ENCODE peak calls at places on chromosomes 6 and 20, in ten cellular contexts. V, O, T, K, U, D, Y, H, W and N are unnamed samples.

GRCh38 chr20:7094438-7094997 is 327.0 kb downstream of the BMP2 start:
- DNase-seq in Y (no peak), O (no peak), W (peak; percentile 0), K (peak; percentile 5), V (no peak), T (no peak), D (peak; percentile 4), H (no peak), U (no peak), N (no peak)

GRCh38 chr6:33983721-33984465 is 162.0 kb downstream of the GRM4 start:
- DNase-seq in D (no peak), O (no peak), H (peak; percentile 23), K (no peak), W (no peak), V (no peak), U (no peak), Y (no peak), T (no peak), N (no peak)

GRCh38 chr6:41088451-41088850 is 15.7 kb downstream of the NFYA start:
- DNase-seq in D (no peak), T (no peak), K (no peak), W (peak; percentile 25), U (no peak), V (no peak), O (no peak), Y (no peak), H (no peak), N (no peak)

GRCh38 chr20:39036851-39037250 is 74.7 kb downstream of the DHX35 start:
- DNase-seq in O (no peak), D (no peak), Y (no peak), W (peak; percentile 81), U (no peak), H (no peak), K (no peak), T (no peak), V (no peak), N (no peak)

GRCh38 chr6:22754111-22754510 is 184.7 kb downstream of the HDGFL1 start:
- DNase-seq in K (no peak), D (no peak), W (peak; percentile 87), T (no peak), H (no peak), Y (no peak), V (no peak), O (no peak), U (no peak), N (no peak)

GRCh38 chr20:41095110-41095969 is 42.0 kb upstream of the PLCG1 start:
- DNase-seq in Y (no peak), U (peak; percentile 48), W (peak; percentile 67), K (peak; percentile 53), D (peak; percentile 18), O (peak; percentile 67), T (peak; percentile 60), V (peak; percentile 37), H (peak; percentile 62), N (no peak)

GRCh38 chr6:117448732-117449131 is 23.0 kb upstream of the ROS1 start:
- DNase-seq in Y (no peak), V (no peak), U (no peak), K (peak; percentile 31), W (peak; percentile 94), H (no peak), O (no peak), T (no peak), D (no peak), N (no peak)

GRCh38 chr6:125792172-125792571 is 1.4 kb downstream of the NCOA7 start:
- DNase-seq in D (no peak), U (no peak), O (no peak), W (no peak), V (no peak), K (no peak), H (no peak), T (no peak), Y (no peak), N (no peak)

GRCh38 chr20:18832801-18833200 is 19.2 kb downstream of the SCP2D1 start:
- DNase-seq in W (no peak), Y (no peak), H (no peak), T (no peak), V (no peak), D (no peak), O (peak; percentile 81), U (no peak), K (no peak), N (no peak)

GRCh38 chr20:18835850-18836249 is 22.3 kb downstream of the SCP2D1 start:
- DNase-seq in V (no peak), W (no peak), O (no peak), D (no peak), K (no peak), H (no peak), Y (no peak), T (no peak), U (no peak), N (no peak)

GRCh38 chr20:18839507-18840247 is 26.1 kb downstream of the SCP2D1 start:
- DNase-seq in D (no peak), Y (no peak), H (no peak), O (no peak), T (no peak), U (no peak), W (no peak), K (no peak), V (no peak), N (no peak)

GRCh38 chr20:18840248-18840645 is 26.7 kb downstream of the SCP2D1 start:
- DNase-seq in U (no peak), D (no peak), W (no peak), H (no peak), O (no peak), T (no peak), Y (no peak), K (no peak), V (no peak), N (no peak)

GRCh38 chr20:18837710-18838109 is 24.1 kb downstream of the SCP2D1 start:
- DNase-seq in W (no peak), Y (no peak), T (no peak), H (peak; percentile 77), D (no peak), V (no peak), U (no peak), K (no peak), O (no peak), N (no peak)
- TF ChIP-seq CTCF in W (no peak), Y (no peak), T (no peak), H (no peak), D (no peak), V (no peak), U (no peak), K (no peak), O (no peak), N (no peak)

DNA sequence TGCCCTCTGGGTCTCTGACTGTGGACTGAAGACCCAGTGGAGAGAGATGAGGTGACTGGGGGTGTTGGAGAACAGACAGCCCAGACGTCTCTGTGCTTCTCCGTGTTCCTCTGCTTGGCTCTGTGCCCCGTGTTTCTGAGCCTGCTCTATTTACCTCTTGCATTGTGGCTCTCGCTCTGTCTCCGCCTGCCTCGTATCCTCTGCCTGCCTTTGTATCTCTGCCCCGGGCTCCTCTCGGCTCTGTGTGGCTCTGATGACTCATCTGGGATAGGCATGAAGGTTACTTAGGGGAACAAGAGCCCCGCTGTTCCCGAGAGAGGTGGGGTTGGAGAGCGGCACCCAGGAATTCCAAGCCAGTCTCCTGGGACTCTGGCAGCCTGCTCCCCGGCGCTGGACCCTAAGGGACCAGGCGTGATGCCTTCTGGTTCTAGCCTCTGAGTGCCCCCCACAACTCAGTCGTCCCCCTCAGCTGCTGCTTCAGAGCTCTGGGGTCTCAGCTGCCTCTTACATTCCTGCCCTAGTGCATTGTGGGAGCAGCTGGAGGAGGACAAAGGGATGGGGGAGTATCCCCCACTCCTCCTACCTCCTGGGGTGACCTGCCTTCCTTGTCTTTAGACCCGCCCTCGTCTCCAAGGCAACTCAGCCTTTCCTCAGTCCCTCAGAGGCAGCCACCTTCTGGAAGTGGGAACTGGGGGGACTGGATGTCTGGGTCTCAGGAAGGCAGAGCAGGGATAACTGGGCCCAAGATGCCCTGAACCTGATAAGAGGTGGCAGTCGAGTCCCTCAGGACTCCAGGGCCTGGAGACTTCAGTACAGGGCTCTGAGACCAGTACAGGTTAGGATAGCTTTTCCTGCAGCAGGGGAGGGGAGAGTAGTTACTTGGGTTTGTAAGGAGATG is 1.9 kb downstream of the DDR1 start:
- DNase-seq in H (peak; percentile 49), O (peak; percentile 78), D (peak; percentile 83), Y (no peak), W (peak; percentile 79), U (peak; percentile 78), T (peak; percentile 66), V (no peak), K (peak; percentile 88), N (no peak)
- TF ChIP-seq POLR2A in H (no peak), O (no peak), D (no peak), Y (no peak), W (no peak), U (no peak), T (no peak), V (peak; percentile 81), K (no peak), N (peak; percentile 55)

DNA sequence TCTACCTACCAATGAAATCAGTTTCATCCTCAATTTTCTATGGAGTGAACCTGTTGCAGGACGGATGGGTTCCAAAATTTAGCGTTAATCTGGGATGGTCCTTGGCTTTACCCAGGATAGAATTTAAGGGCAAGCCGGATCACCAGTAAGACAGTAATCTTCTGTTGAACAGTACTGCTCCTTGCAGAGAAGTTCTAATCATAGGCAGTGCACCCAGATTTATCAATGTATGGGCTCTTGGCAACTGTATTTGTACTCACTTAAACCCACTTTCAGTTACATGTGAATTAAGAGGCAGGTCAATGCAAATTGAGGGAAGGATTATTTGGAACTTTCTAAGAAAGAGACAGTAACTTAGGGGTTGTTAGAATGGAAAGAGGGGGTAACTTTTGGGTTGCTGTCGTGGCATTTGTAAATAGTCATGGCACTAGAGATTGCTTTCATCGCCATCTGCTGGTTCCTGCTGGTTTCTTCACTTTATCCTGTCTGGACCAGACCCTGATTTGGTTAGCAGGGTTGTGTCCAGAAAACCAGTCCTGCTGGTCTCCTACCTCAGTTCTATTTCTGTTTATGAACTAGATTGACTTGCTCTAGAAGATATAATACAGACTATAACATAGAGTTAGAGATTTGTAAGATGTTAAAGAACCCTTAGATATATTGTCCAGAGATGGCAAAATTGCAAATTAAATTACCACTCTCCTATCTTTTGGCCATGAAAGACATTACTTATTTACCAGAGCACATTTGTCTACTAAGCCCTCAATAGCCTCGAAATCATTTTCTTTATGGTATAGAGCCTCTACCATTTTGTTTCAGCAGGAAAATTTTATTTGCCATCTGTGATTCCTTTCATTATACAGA is 646.3 kb downstream of the UTRN start:
- DNase-seq in Y (no peak), T (no peak), V (no peak), W (peak; percentile 36), U (peak; percentile 12), K (peak; percentile 7), D (no peak), O (no peak), H (peak; percentile 35), N (no peak)
- TF ChIP-seq CTCF in Y (peak; percentile 53), T (peak; percentile 63), V (no peak), W (peak; percentile 66), U (no peak), K (peak; percentile 64), D (peak; percentile 78), O (peak; percentile 40), H (peak; percentile 51), N (peak; percentile 57)

GRCh38 chr20:23084845-23085355 is 1.2 kb downstream of the CD93 start:
- DNase-seq in V (no peak), W (no peak), D (no peak), Y (no peak), O (peak; percentile 33), T (peak; percentile 61), K (no peak), H (no peak), U (no peak), N (no peak)

GRCh38 chr20:23085415-23086055 is 589 bp downstream of the CD93 start:
- DNase-seq in K (no peak), H (no peak), D (no peak), O (no peak), W (no peak), V (no peak), U (no peak), T (no peak), Y (no peak), N (no peak)

GRCh38 chr20:23086931-23087411 is 847 bp upstream of the CD93 start:
- DNase-seq in W (no peak), O (peak; percentile 43), H (no peak), D (no peak), Y (no peak), T (peak; percentile 72), V (no peak), U (peak; percentile 46), K (no peak), N (no peak)

GRCh38 chr20:23087587-23088275 is 1.6 kb upstream of the CD93 start:
- DNase-seq in W (no peak), Y (no peak), O (no peak), H (no peak), D (no peak), U (no peak), K (no peak), V (no peak), T (no peak), N (no peak)

GRCh38 chr20:23086056-23086551 is at the start of gene CD93:
- DNase-seq in D (no peak), Y (no peak), T (peak; percentile 64), U (peak; percentile 33), V (no peak), O (peak; percentile 55), H (no peak), K (no peak), W (peak; percentile 10), N (no peak)
- TF ChIP-seq POLR2A in D (no peak), Y (no peak), T (peak; percentile 53), U (no peak), V (peak; percentile 22), O (peak; percentile 26), H (no peak), K (no peak), W (no peak), N (peak; percentile 50)